ENCODE peak calls at places on chromosomes 13 and 19, in five cellular contexts. Q is neuronal stem cell, G is IMR-90, M is SK-N-SH, H is HCT116. F is an unnamed sample.

GRCh38 chr19:33124207-33125098 is 7.5 kb upstream of the WDR88 start:
- DNase-seq in Q (no peak), G (no peak), M (peak), H (no peak), F (no peak)

GRCh38 chr19:310141-310651 is 19.0 kb upstream of the PLPP2 start:
- DNase-seq in Q (no peak), G (no peak), M (peak), H (no peak), F (peak)

GRCh38 chr13:97256343-97256783 is 34.2 kb downstream of the MBNL2 start:
- DNase-seq in Q (no peak), G (peak), M (no peak), H (peak), F (no peak)

GRCh38 chr13:103282571-103283450 is 216.6 kb upstream of the SLC10A2 start:
- DNase-seq in Q (no peak), G (peak), M (no peak), H (no peak), F (no peak)

GRCh38 chr13:95536629-95537241 is 15.8 kb upstream of the CLDN10 start:
- DNase-seq in Q (no peak), G (peak), M (no peak), H (peak), F (no peak)

GRCh38 chr19:36719687-36720556 is 32.5 kb downstream of the ZNF567 start:
- DNase-seq in Q (no peak), G (no peak), M (no peak), H (no peak), F (no peak)

GRCh38 chr19:27746691-27747380 is 1466.1 kb downstream of the UQCRFS1 start:
- DNase-seq in Q (no peak), G (peak), M (peak), H (no peak), F (peak)

GRCh38 chr19:1410136-1410786 is 2.9 kb downstream of the DAZAP1 start:
- DNase-seq in Q (no peak), G (peak), M (no peak), H (no peak), F (peak)

GRCh38 chr19:36527873-36528193 is 238 bp downstream of the ZNF260 start:
- DNase-seq in Q (no peak), G (no peak), M (no peak), H (no peak), F (no peak)

GRCh38 chr19:51808333-51808986 is 13.5 kb downstream of the FPR3 start:
- DNase-seq in Q (no peak), G (no peak), M (peak), H (no peak), F (no peak)

GRCh38 chr19:2422951-2423880 is 4.2 kb downstream of the TIMM13 start:
- DNase-seq in Q (no peak), G (no peak), M (no peak), H (no peak), F (no peak)

GRCh38 chr13:51518847-51519246 is 65.4 kb upstream of the WDFY2 start:
- DNase-seq in Q (no peak), G (peak), M (no peak), H (no peak), F (no peak)

GRCh38 chr19:50214699-50215543 is 11.5 kb downstream of the MYH14 start:
- DNase-seq in Q (no peak), G (no peak), M (no peak), H (peak), F (peak)

GRCh38 chr19:37979547-37980082 is 72.6 kb downstream of the SIPA1L3 start:
- DNase-seq in Q (no peak), G (no peak), M (peak), H (no peak), F (no peak)

GRCh38 chr13:30466841-30467252 is 1.1 kb upstream of the HMGB1 start:
- DNase-seq in Q (no peak), G (peak), M (no peak), H (no peak), F (no peak)

GRCh38 chr19:510606-511100 is 3.4 kb downstream of the TPGS1 start:
- DNase-seq in Q (peak), G (peak), M (peak), H (peak), F (peak)

GRCh38 chr19:33815410-33816340 is 19.0 kb downstream of the KCTD15 start:
- DNase-seq in Q (no peak), G (peak), M (peak), H (no peak), F (peak)

GRCh38 chr19:42069619-42070293 is at the start of gene GRIK5:
- DNase-seq in Q (no peak), G (no peak), M (peak), H (no peak), F (peak)

GRCh38 chr19:42067315-42067888 is 2.6 kb downstream of the GRIK5 start:
- DNase-seq in Q (no peak), G (no peak), M (no peak), H (no peak), F (peak)

GRCh38 chr19:42068361-42068755 is 1.6 kb downstream of the GRIK5 start:
- DNase-seq in Q (no peak), G (no peak), M (no peak), H (no peak), F (peak)

GRCh38 chr19:42071247-42071646 is 1.2 kb upstream of the GRIK5 start:
- DNase-seq in Q (no peak), G (no peak), M (no peak), H (no peak), F (no peak)

GRCh38 chr19:42068756-42069571 is 1.0 kb downstream of the GRIK5 start:
- DNase-seq in Q (no peak), G (no peak), M (peak), H (no peak), F (peak)
- H3K4me3 ChIP-seq in Q (peak), G (no peak), M (peak), H (no peak), F (no peak)

GRCh38 chr13:37534181-37534580 is 64.4 kb downstream of the POSTN start:
- DNase-seq in Q (no peak), G (peak), M (no peak), H (no peak), F (no peak)

GRCh38 chr13:37526710-37527446 is 71.7 kb downstream of the POSTN start:
- DNase-seq in Q (no peak), G (no peak), M (no peak), H (no peak), F (no peak)

GRCh38 chr13:37531054-37531453 is 67.5 kb downstream of the POSTN start:
- DNase-seq in Q (no peak), G (peak), M (no peak), H (no peak), F (no peak)
- H3K9ac ChIP-seq in Q (no peak), G (no peak), M (no peak), H (no peak), F (no peak)

GRCh38 chr19:19626516-19627441 is 1.2 kb downstream of the LPAR2 start:
- DNase-seq in Q (no peak), G (no peak), M (no peak), H (no peak), F (peak)

GRCh38 chr19:19628499-19629134 is 597 bp upstream of the LPAR2 start:
- DNase-seq in Q (peak), G (peak), M (peak), H (peak), F (peak)

GRCh38 chr19:19627716-19628498 is at the start of gene LPAR2:
- DNase-seq in Q (peak), G (no peak), M (peak), H (peak), F (peak)

GRCh38 chr19:19630062-19630414 is 2.0 kb upstream of the LPAR2 start:
- DNase-seq in Q (no peak), G (no peak), M (no peak), H (no peak), F (peak)

DNA sequence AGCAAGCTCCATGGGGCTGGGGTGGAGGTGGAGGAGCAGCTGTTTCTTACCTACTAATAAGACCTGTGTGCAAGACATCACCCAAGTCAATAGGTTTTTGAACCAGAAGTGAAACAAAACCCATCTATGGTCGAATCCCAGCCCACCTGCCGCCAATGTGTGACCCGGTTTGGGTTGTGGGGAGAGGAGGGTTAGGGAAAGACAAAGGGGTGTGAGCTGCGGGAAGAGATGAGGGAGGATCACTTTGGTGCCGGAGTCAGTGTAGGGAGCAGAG is 641 bp downstream of the LPAR2 start:
- DNase-seq in Q (no peak), G (no peak), M (no peak), H (no peak), F (no peak)
- H3K4me3 ChIP-seq in Q (no peak), G (no peak), M (peak), H (peak), F (peak)

GRCh38 chr13:48975926-48976676 is 389 bp downstream of the FNDC3A start:
- DNase-seq in Q (peak), G (peak), M (peak), H (peak), F (peak)

GRCh38 chr13:48978942-48979601 is 3.4 kb downstream of the FNDC3A start:
- DNase-seq in Q (no peak), G (no peak), M (no peak), H (no peak), F (no peak)

GRCh38 chr13:48976677-48977625 is 1.2 kb downstream of the FNDC3A start:
- DNase-seq in Q (no peak), G (no peak), M (no peak), H (no peak), F (no peak)

GRCh38 chr13:48979892-48980291 is 4.2 kb downstream of the FNDC3A start:
- DNase-seq in Q (no peak), G (no peak), M (no peak), H (no peak), F (no peak)

GRCh38 chr13:48977973-48978372 is 2.3 kb downstream of the FNDC3A start:
- DNase-seq in Q (no peak), G (peak), M (no peak), H (no peak), F (no peak)
- H3K9ac ChIP-seq in Q (no peak), G (peak), M (peak), H (no peak), F (no peak)

DNA sequence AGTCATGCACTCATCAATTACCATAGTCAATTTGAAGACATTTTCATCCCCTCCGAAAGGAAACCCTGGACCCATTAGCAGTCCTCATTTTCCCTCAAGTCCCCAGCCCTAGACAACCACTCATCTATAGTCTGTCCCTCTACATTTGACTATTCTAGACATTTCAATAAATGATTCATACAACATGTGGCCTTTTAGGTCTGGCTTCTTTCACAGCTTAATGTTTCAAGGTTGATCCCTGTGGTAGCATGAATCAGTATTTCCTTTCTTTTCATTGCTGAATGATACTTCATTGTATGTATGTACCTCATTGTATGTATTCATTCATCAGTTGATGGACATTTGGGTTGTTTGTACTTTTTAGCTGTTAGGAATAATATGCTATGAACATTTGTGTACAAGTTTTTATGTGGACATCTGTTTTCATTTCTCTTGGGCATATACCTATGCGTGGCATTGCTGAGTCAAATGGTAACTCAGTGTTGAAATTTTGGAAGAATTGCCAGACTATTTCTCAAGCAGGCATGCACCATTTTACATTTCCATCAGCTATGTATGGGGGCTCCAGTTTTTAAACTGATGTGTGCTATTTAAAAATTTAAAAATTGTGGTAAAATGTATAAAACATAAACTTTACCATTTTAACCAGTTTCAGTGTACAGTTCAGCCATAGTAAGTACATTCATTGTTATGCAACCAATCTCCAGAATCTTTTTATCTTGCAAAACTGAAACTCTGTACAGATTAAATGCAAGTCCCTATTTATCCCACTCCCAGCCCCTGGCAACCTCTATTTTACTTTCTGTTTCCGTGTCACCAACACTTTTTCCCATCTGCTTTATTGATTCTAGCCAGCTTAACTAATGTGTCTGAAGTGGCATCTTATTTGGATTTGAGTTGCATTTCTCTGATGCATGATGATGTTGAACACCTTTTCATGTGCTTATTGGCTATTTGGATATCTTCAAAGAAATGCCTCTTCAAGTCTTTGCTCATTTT is 18.6 kb downstream of the SPATA13 start:
- DNase-seq in Q (no peak), G (peak), M (no peak), H (no peak), F (no peak)
- H3K4me3 ChIP-seq in Q (no peak), G (no peak), M (no peak), H (no peak), F (no peak)

GRCh38 chr19:10118960-10119359 is 739 bp downstream of the EIF3G start:
- DNase-seq in Q (no peak), G (no peak), M (no peak), H (no peak), F (no peak)

GRCh38 chr19:10116085-10116865 is 3.4 kb downstream of the EIF3G start:
- DNase-seq in Q (no peak), G (no peak), M (no peak), H (no peak), F (no peak)

GRCh38 chr19:10114651-10115391 is 3.3 kb downstream of the P2RY11 start:
- DNase-seq in Q (no peak), G (no peak), M (peak), H (no peak), F (no peak)

GRCh38 chr19:10115392-10116084 is 4.0 kb downstream of the P2RY11 start:
- DNase-seq in Q (no peak), G (no peak), M (peak), H (no peak), F (peak)

GRCh38 chr19:10116866-10117616 is 2.7 kb downstream of the EIF3G start:
- DNase-seq in Q (no peak), G (no peak), M (no peak), H (no peak), F (no peak)
- H3K9ac ChIP-seq in Q (no peak), G (no peak), M (no peak), H (no peak), F (no peak)

DNA sequence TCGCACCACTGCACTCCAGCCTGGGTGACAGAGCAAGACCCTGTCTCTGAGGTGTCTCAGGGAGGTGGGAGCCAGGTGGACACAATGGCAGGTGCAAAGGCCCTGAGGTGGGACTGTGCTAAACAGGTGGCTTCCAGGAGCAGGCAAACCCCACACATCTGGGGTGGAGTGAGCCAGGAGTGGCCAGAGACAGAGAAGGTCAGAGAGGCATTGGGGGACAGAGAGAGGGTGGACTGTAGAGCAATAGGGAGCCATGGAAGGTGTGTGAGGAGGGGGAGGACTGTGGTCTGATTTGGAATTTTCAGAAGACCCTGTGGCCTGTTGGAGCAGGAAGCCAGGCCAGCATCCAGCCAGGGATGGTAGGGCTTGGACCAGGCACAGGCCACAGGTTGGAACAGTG is 4.7 kb downstream of the MEF2B start:
- DNase-seq in Q (no peak), G (no peak), M (no peak), H (no peak), F (no peak)
- H3K4me3 ChIP-seq in Q (no peak), G (no peak), M (no peak), H (no peak), F (no peak)

GRCh38 chr13:81874253-81874652 is 1533.3 kb upstream of the SPRY2 start:
- DNase-seq in Q (no peak), G (no peak), M (no peak), H (no peak), F (no peak)
- H3K9ac ChIP-seq in Q (no peak), G (no peak), M (no peak), H (no peak), F (no peak)

F was measured in kidney.